ENCODE peak calls at places on chromosomes 2 and 18, in nine cellular contexts. X, W, J, Q, Z, I, E, K and A are unnamed samples.

GRCh38 chr18:13394794-13395193 is 176.2 kb downstream of the LDLRAD4 start:
- DNase-seq in X (no peak), W (no peak), J (no peak), Q (no peak), Z (no peak), I (no peak), E (no peak), K (no peak), A (peak)

GRCh38 chr2:6929196-6929874 is 12.1 kb downstream of the RNF144A start:
- DNase-seq in X (no peak), W (no peak), J (no peak), Q (no peak), Z (no peak), I (peak), E (no peak), K (peak), A (no peak)

GRCh38 chr2:200695178-200695930 is 109.5 kb downstream of the AOX1 start:
- DNase-seq in X (no peak), W (no peak), J (peak), Q (no peak), Z (no peak), I (no peak), E (no peak), K (no peak), A (no peak)

GRCh38 chr2:110211938-110212858 is at the start of gene MTLN:
- DNase-seq in X (peak), W (peak), J (peak), Q (peak), Z (peak), I (peak), E (peak), K (peak), A (peak)

GRCh38 chr18:21894619-21895367 is 154.2 kb downstream of the MIB1 start:
- DNase-seq in X (no peak), W (no peak), J (peak), Q (no peak), Z (no peak), I (no peak), E (no peak), K (peak), A (peak)

GRCh38 chr2:88329815-88330603 is 122.5 kb downstream of the FOXI3 start:
- DNase-seq in X (peak), W (no peak), J (peak), Q (no peak), Z (no peak), I (peak), E (no peak), K (no peak), A (no peak)

GRCh38 chr2:63840081-63840784 is 1.5 kb upstream of the UGP2 start:
- DNase-seq in X (peak), W (peak), J (no peak), Q (no peak), Z (no peak), I (no peak), E (no peak), K (no peak), A (no peak)

GRCh38 chr2:210227689-210228088 is 2.4 kb upstream of the ACADL start:
- DNase-seq in X (no peak), W (no peak), J (no peak), Q (no peak), Z (no peak), I (no peak), E (no peak), K (no peak), A (no peak)

GRCh38 chr2:177784449-177784845 is 288.1 kb downstream of the PDE11A start:
- DNase-seq in X (no peak), W (no peak), J (peak), Q (no peak), Z (peak), I (no peak), E (no peak), K (peak), A (peak)